ENCODE peak calls at places on chromosomes 6 and 20, in six cellular contexts. One of them, this sample, is unnamed.

GRCh38 chr6:66103954-66104353 is 396.9 kb upstream of the EYS start:
- DNase-seq in islet precursor cell: no peak
- DNase-seq in transverse colon: no peak
- DNase-seq in occipital lobe: no peak
- DNase-seq in psoas muscle: no peak
- DNase-seq in SW 1271: no peak
- DNase-seq in this sample: no peak

GRCh38 chr6:43911354-43911624 is 141.3 kb downstream of the VEGFA start:
- DNase-seq in islet precursor cell: no peak
- DNase-seq in transverse colon: no peak
- DNase-seq in occipital lobe: no peak
- DNase-seq in psoas muscle: no peak
- DNase-seq in SW 1271: no peak
- DNase-seq in this sample: no peak

GRCh38 chr6:79369026-79369425 is 134.5 kb upstream of the HMGN3 start:
- DNase-seq in islet precursor cell: no peak
- DNase-seq in transverse colon: no peak
- DNase-seq in occipital lobe: no peak
- DNase-seq in psoas muscle: no peak
- DNase-seq in SW 1271: no peak
- DNase-seq in this sample: no peak

GRCh38 chr6:151175924-151176445 is 63.8 kb upstream of the AKAP12 start:
- DNase-seq in islet precursor cell: no peak
- DNase-seq in transverse colon: no peak
- DNase-seq in occipital lobe: no peak
- DNase-seq in psoas muscle: no peak
- DNase-seq in SW 1271: no peak
- DNase-seq in this sample: no peak

GRCh38 chr20:57594092-57594911 is 25.9 kb downstream of the ZBP1 start:
- DNase-seq in islet precursor cell: no peak
- DNase-seq in transverse colon: peak; percentile 57
- DNase-seq in occipital lobe: no peak
- DNase-seq in psoas muscle: peak; percentile 76
- DNase-seq in SW 1271: no peak
- DNase-seq in this sample: peak; percentile 62

GRCh38 chr6:30071081-30071818 is 4.3 kb downstream of the PPP1R11 start:
- DNase-seq in islet precursor cell: peak; percentile 83
- DNase-seq in transverse colon: no peak
- DNase-seq in occipital lobe: no peak
- DNase-seq in psoas muscle: peak; percentile 64
- DNase-seq in SW 1271: no peak
- DNase-seq in this sample: no peak

GRCh38 chr6:56842602-56843475 is 112.1 kb upstream of the BEND6 start:
- DNase-seq in islet precursor cell: peak; percentile 83
- DNase-seq in transverse colon: peak; percentile 37
- DNase-seq in occipital lobe: peak; percentile 46
- DNase-seq in psoas muscle: peak; percentile 79
- DNase-seq in SW 1271: no peak
- DNase-seq in this sample: no peak

GRCh38 chr20:38862226-38862625 is 56.7 kb downstream of the PPP1R16B start:
- DNase-seq in islet precursor cell: no peak
- DNase-seq in transverse colon: no peak
- DNase-seq in occipital lobe: no peak
- DNase-seq in psoas muscle: no peak
- DNase-seq in SW 1271: no peak
- DNase-seq in this sample: no peak

GRCh38 chr6:168737481-168737880 is 296.5 kb downstream of the SMOC2 start:
- DNase-seq in islet precursor cell: no peak
- DNase-seq in transverse colon: no peak
- DNase-seq in occipital lobe: no peak
- DNase-seq in psoas muscle: no peak
- DNase-seq in SW 1271: no peak
- DNase-seq in this sample: no peak

GRCh38 chr20:62428396-62429160 is 1.2 kb upstream of the RBBP8NL start:
- DNase-seq in islet precursor cell: no peak
- DNase-seq in transverse colon: no peak
- DNase-seq in occipital lobe: no peak
- DNase-seq in psoas muscle: no peak
- DNase-seq in SW 1271: no peak
- DNase-seq in this sample: no peak

GRCh38 chr6:73004817-73005216 is 220.5 kb downstream of the KHDC1L start:
- DNase-seq in islet precursor cell: no peak
- DNase-seq in transverse colon: no peak
- DNase-seq in occipital lobe: no peak
- DNase-seq in psoas muscle: no peak
- DNase-seq in SW 1271: no peak
- DNase-seq in this sample: no peak

GRCh38 chr20:14915356-14915755 is 577.9 kb upstream of the FLRT3 start:
- DNase-seq in islet precursor cell: peak; percentile 63
- DNase-seq in transverse colon: no peak
- DNase-seq in occipital lobe: no peak
- DNase-seq in psoas muscle: no peak
- DNase-seq in SW 1271: no peak
- DNase-seq in this sample: peak; percentile 31

GRCh38 chr6:109309917-109310316 is 72.3 kb downstream of the CD164 start:
- DNase-seq in islet precursor cell: no peak
- DNase-seq in transverse colon: no peak
- DNase-seq in occipital lobe: no peak
- DNase-seq in psoas muscle: no peak
- DNase-seq in SW 1271: no peak
- DNase-seq in this sample: no peak

GRCh38 chr6:93584280-93584679 is 164.9 kb upstream of the EPHA7 start:
- DNase-seq in islet precursor cell: no peak
- DNase-seq in transverse colon: no peak
- DNase-seq in occipital lobe: no peak
- DNase-seq in psoas muscle: no peak
- DNase-seq in SW 1271: no peak
- DNase-seq in this sample: no peak

GRCh38 chr6:137805622-137806021 is 61.4 kb upstream of the TNFAIP3 start:
- DNase-seq in islet precursor cell: no peak
- DNase-seq in transverse colon: no peak
- DNase-seq in occipital lobe: no peak
- DNase-seq in psoas muscle: peak; percentile 32
- DNase-seq in SW 1271: no peak
- DNase-seq in this sample: no peak

GRCh38 chr20:576156-576555 is 32.6 kb upstream of the CSNK2A1 start:
- DNase-seq in islet precursor cell: no peak
- DNase-seq in transverse colon: no peak
- DNase-seq in occipital lobe: no peak
- DNase-seq in psoas muscle: no peak
- DNase-seq in SW 1271: no peak
- DNase-seq in this sample: no peak

GRCh38 chr6:106849676-106850332 is 124.7 kb downstream of the CD24 start:
- DNase-seq in islet precursor cell: no peak
- DNase-seq in transverse colon: no peak
- DNase-seq in occipital lobe: no peak
- DNase-seq in psoas muscle: no peak
- DNase-seq in SW 1271: no peak
- DNase-seq in this sample: no peak

GRCh38 chr6:139295906-139296305 is 4.1 kb upstream of the TXLNB start:
- DNase-seq in islet precursor cell: no peak
- DNase-seq in transverse colon: no peak
- DNase-seq in occipital lobe: no peak
- DNase-seq in psoas muscle: no peak
- DNase-seq in SW 1271: no peak
- DNase-seq in this sample: no peak

GRCh38 chr6:14452567-14453527 is 335.3 kb downstream of the CD83 start:
- DNase-seq in islet precursor cell: peak; percentile 76
- DNase-seq in transverse colon: no peak
- DNase-seq in occipital lobe: no peak
- DNase-seq in psoas muscle: no peak
- DNase-seq in SW 1271: no peak
- DNase-seq in this sample: no peak

GRCh38 chr6:111872521-111873177 is 603 bp downstream of the FYN start:
- DNase-seq in islet precursor cell: no peak
- DNase-seq in transverse colon: peak; percentile 34
- DNase-seq in occipital lobe: peak; percentile 48
- DNase-seq in psoas muscle: peak; percentile 71
- DNase-seq in SW 1271: no peak
- DNase-seq in this sample: no peak

GRCh38 chr6:33843696-33844121 is 39.9 kb upstream of the MLN start:
- DNase-seq in islet precursor cell: no peak
- DNase-seq in transverse colon: no peak
- DNase-seq in occipital lobe: no peak
- DNase-seq in psoas muscle: no peak
- DNase-seq in SW 1271: no peak
- DNase-seq in this sample: no peak

GRCh38 chr6:154814063-154814462 is 80.8 kb downstream of the SCAF8 start:
- DNase-seq in islet precursor cell: no peak
- DNase-seq in transverse colon: no peak
- DNase-seq in occipital lobe: no peak
- DNase-seq in psoas muscle: no peak
- DNase-seq in SW 1271: no peak
- DNase-seq in this sample: no peak

GRCh38 chr20:37994512-37994911 is 38.7 kb downstream of the TTI1 start:
- DNase-seq in islet precursor cell: no peak
- DNase-seq in transverse colon: no peak
- DNase-seq in occipital lobe: no peak
- DNase-seq in psoas muscle: peak; percentile 70
- DNase-seq in SW 1271: no peak
- DNase-seq in this sample: no peak

GRCh38 chr20:33401922-33402369 is 627 bp upstream of the CDK5RAP1 start:
- DNase-seq in islet precursor cell: no peak
- DNase-seq in transverse colon: no peak
- DNase-seq in occipital lobe: no peak
- DNase-seq in psoas muscle: no peak
- DNase-seq in SW 1271: no peak
- DNase-seq in this sample: no peak

GRCh38 chr6:118668761-118669411 is 17.5 kb upstream of the CEP85L start:
- DNase-seq in islet precursor cell: no peak
- DNase-seq in transverse colon: no peak
- DNase-seq in occipital lobe: no peak
- DNase-seq in psoas muscle: no peak
- DNase-seq in SW 1271: no peak
- DNase-seq in this sample: no peak

GRCh38 chr6:162533009-162533400 is 194.6 kb downstream of the PRKN start:
- DNase-seq in islet precursor cell: no peak
- DNase-seq in transverse colon: peak; percentile 71
- DNase-seq in occipital lobe: no peak
- DNase-seq in psoas muscle: no peak
- DNase-seq in SW 1271: no peak
- DNase-seq in this sample: no peak

GRCh38 chr20:39188264-39188765 is 226.2 kb downstream of the DHX35 start:
- DNase-seq in islet precursor cell: no peak
- DNase-seq in transverse colon: no peak
- DNase-seq in occipital lobe: no peak
- DNase-seq in psoas muscle: no peak
- DNase-seq in SW 1271: no peak
- DNase-seq in this sample: no peak

GRCh38 chr6:105400501-105400900 is 2.4 kb downstream of the PREP start:
- DNase-seq in islet precursor cell: no peak
- DNase-seq in transverse colon: no peak
- DNase-seq in occipital lobe: no peak
- DNase-seq in psoas muscle: no peak
- DNase-seq in SW 1271: no peak
- DNase-seq in this sample: no peak

GRCh38 chr6:47168176-47168575 is 126.0 kb upstream of the ADGRF1 start:
- DNase-seq in islet precursor cell: peak; percentile 96
- DNase-seq in transverse colon: peak; percentile 18
- DNase-seq in occipital lobe: peak; percentile 16
- DNase-seq in psoas muscle: peak; percentile 80
- DNase-seq in SW 1271: peak; percentile 53
- DNase-seq in this sample: peak; percentile 34

This sample was measured in stomach.